ENCODE peak calls at places on chromosomes 7 and 10, in four cellular contexts. B, A, E and D are unnamed samples.

GRCh38 chr10:49053053-49053997 is 62.0 kb downstream of the VSTM4 start:
- DNase-seq in A (no peak), B (peak; percentile 45), E (no peak), D (no peak)

GRCh38 chr7:133662276-133662675 is 409.4 kb downstream of the EXOC4 start:
- DNase-seq in B (no peak), E (no peak), A (no peak), D (no peak)

GRCh38 chr10:91700788-91701444 is 68.0 kb upstream of the PPP1R3C start:
- DNase-seq in A (no peak), B (no peak), E (no peak), D (no peak)

GRCh38 chr7:2099036-2099957 is 133.4 kb downstream of the MAD1L1 start:
- DNase-seq in E (no peak), A (peak; percentile 58), B (peak; percentile 65), D (no peak)

GRCh38 chr7:23645822-23646221 is 34.2 kb upstream of the FAM221A start:
- DNase-seq in A (no peak), E (no peak), B (no peak), D (no peak)

GRCh38 chr10:93080350-93081046 is 6.8 kb downstream of the CYP26A1 start:
- DNase-seq in B (peak; percentile 43), E (peak; percentile 29), A (peak; percentile 62), D (peak; percentile 82)

GRCh38 chr7:130157700-130158099 is 47.5 kb downstream of the TMEM209 start:
- DNase-seq in E (no peak), B (no peak), A (no peak), D (no peak)

GRCh38 chr7:93921607-93922446 is at the start of gene GNG11:
- DNase-seq in E (no peak), A (peak; percentile 29), B (peak; percentile 4), D (peak; percentile 62)

GRCh38 chr10:127207081-127207480 is 10.7 kb upstream of the INSYN2A start:
- DNase-seq in A (no peak), E (no peak), B (no peak), D (no peak)